ENCODE peak calls at places on chromosomes 3 and 15, in ten cellular contexts. One of them, this sample, is unnamed.
A peak's percentile ranks its signal among the peaks of the same experiment; 100 is the strongest.

GRCh38 chr3:36615861-36616260 is 148.5 kb downstream of the DCLK3 start:
- DNase-seq in astrocyte of the spinal cord: no peak
- DNase-seq in coronary artery: no peak
- DNase-seq in GOT3: no peak
- DNase-seq in kidney glomerular epithelial cell: no peak
- DNase-seq in midbrain: no peak
- DNase-seq in AG20443: no peak
- DNase-seq in adipocyte: no peak
- DNase-seq in NCI-H1092: no peak
- DNase-seq in fibroblast of villous mesenchyme: no peak
- DNase-seq in this sample: no peak

GRCh38 chr15:65576669-65577068 is 34.3 kb downstream of the INTS14 start:
- DNase-seq in astrocyte of the spinal cord: peak; percentile 70
- DNase-seq in coronary artery: no peak
- DNase-seq in GOT3: no peak
- DNase-seq in kidney glomerular epithelial cell: peak; percentile 73
- DNase-seq in midbrain: no peak
- DNase-seq in AG20443: peak; percentile 21
- DNase-seq in adipocyte: peak; percentile 56
- DNase-seq in NCI-H1092: no peak
- DNase-seq in fibroblast of villous mesenchyme: peak; percentile 16
- DNase-seq in this sample: no peak

GRCh38 chr3:196968233-196969000 is at the start of gene PIGZ:
- DNase-seq in astrocyte of the spinal cord: no peak
- DNase-seq in coronary artery: no peak
- DNase-seq in GOT3: no peak
- DNase-seq in kidney glomerular epithelial cell: no peak
- DNase-seq in midbrain: peak; percentile 38
- DNase-seq in AG20443: peak; percentile 89
- DNase-seq in adipocyte: peak; percentile 82
- DNase-seq in NCI-H1092: no peak
- DNase-seq in fibroblast of villous mesenchyme: peak; percentile 27
- DNase-seq in this sample: no peak

GRCh38 chr3:87624860-87625259 is 348.5 kb upstream of the POU1F1 start:
- DNase-seq in astrocyte of the spinal cord: no peak
- DNase-seq in coronary artery: no peak
- DNase-seq in GOT3: no peak
- DNase-seq in kidney glomerular epithelial cell: no peak
- DNase-seq in midbrain: no peak
- DNase-seq in AG20443: no peak
- DNase-seq in adipocyte: no peak
- DNase-seq in NCI-H1092: no peak
- DNase-seq in fibroblast of villous mesenchyme: no peak
- DNase-seq in this sample: no peak

GRCh38 chr3:161567962-161568361 is 71.4 kb downstream of the OTOL1 start:
- DNase-seq in astrocyte of the spinal cord: no peak
- DNase-seq in coronary artery: no peak
- DNase-seq in GOT3: no peak
- DNase-seq in kidney glomerular epithelial cell: no peak
- DNase-seq in midbrain: no peak
- DNase-seq in AG20443: peak; percentile 60
- DNase-seq in adipocyte: peak; percentile 89
- DNase-seq in NCI-H1092: no peak
- DNase-seq in fibroblast of villous mesenchyme: peak; percentile 70
- DNase-seq in this sample: no peak

GRCh38 chr3:104588442-104588841 is 778.3 kb upstream of the ALCAM start:
- DNase-seq in astrocyte of the spinal cord: no peak
- DNase-seq in coronary artery: no peak
- DNase-seq in GOT3: no peak
- DNase-seq in kidney glomerular epithelial cell: no peak
- DNase-seq in midbrain: no peak
- DNase-seq in AG20443: no peak
- DNase-seq in adipocyte: no peak
- DNase-seq in NCI-H1092: no peak
- DNase-seq in fibroblast of villous mesenchyme: no peak
- DNase-seq in this sample: no peak

GRCh38 chr3:20683912-20684311 is 497.9 kb upstream of the SGO1 start:
- DNase-seq in astrocyte of the spinal cord: peak; percentile 87
- DNase-seq in coronary artery: no peak
- DNase-seq in GOT3: no peak
- DNase-seq in kidney glomerular epithelial cell: no peak
- DNase-seq in midbrain: no peak
- DNase-seq in AG20443: peak; percentile 59
- DNase-seq in adipocyte: peak; percentile 55
- DNase-seq in NCI-H1092: no peak
- DNase-seq in fibroblast of villous mesenchyme: peak; percentile 3
- DNase-seq in this sample: no peak

GRCh38 chr15:56369234-56369633 is 4.0 kb downstream of the TEX9 start:
- DNase-seq in astrocyte of the spinal cord: no peak
- DNase-seq in coronary artery: no peak
- DNase-seq in GOT3: no peak
- DNase-seq in kidney glomerular epithelial cell: no peak
- DNase-seq in midbrain: no peak
- DNase-seq in AG20443: no peak
- DNase-seq in adipocyte: no peak
- DNase-seq in NCI-H1092: no peak
- DNase-seq in fibroblast of villous mesenchyme: no peak
- DNase-seq in this sample: no peak

GRCh38 chr15:83112959-83113299 is 5.5 kb downstream of the TM6SF1 start:
- DNase-seq in astrocyte of the spinal cord: no peak
- DNase-seq in coronary artery: no peak
- DNase-seq in GOT3: no peak
- DNase-seq in kidney glomerular epithelial cell: no peak
- DNase-seq in midbrain: no peak
- DNase-seq in AG20443: no peak
- DNase-seq in adipocyte: no peak
- DNase-seq in NCI-H1092: no peak
- DNase-seq in fibroblast of villous mesenchyme: no peak
- DNase-seq in this sample: no peak

GRCh38 chr3:43960448-43960840 is 269.7 kb downstream of the ABHD5 start:
- DNase-seq in astrocyte of the spinal cord: peak; percentile 33
- DNase-seq in coronary artery: no peak
- DNase-seq in GOT3: no peak
- DNase-seq in kidney glomerular epithelial cell: no peak
- DNase-seq in midbrain: no peak
- DNase-seq in AG20443: no peak
- DNase-seq in adipocyte: peak; percentile 9
- DNase-seq in NCI-H1092: no peak
- DNase-seq in fibroblast of villous mesenchyme: no peak
- DNase-seq in this sample: no peak

GRCh38 chr3:137165117-137165806 is 207.5 kb downstream of the IL20RB start:
- DNase-seq in astrocyte of the spinal cord: peak; percentile 35
- DNase-seq in coronary artery: no peak
- DNase-seq in GOT3: no peak
- DNase-seq in kidney glomerular epithelial cell: no peak
- DNase-seq in midbrain: no peak
- DNase-seq in AG20443: peak; percentile 21
- DNase-seq in adipocyte: no peak
- DNase-seq in NCI-H1092: no peak
- DNase-seq in fibroblast of villous mesenchyme: no peak
- DNase-seq in this sample: no peak

GRCh38 chr15:28273468-28273867 is 48.5 kb downstream of the HERC2 start:
- DNase-seq in astrocyte of the spinal cord: peak; percentile 46
- DNase-seq in coronary artery: no peak
- DNase-seq in GOT3: no peak
- DNase-seq in kidney glomerular epithelial cell: no peak
- DNase-seq in midbrain: no peak
- DNase-seq in AG20443: no peak
- DNase-seq in adipocyte: no peak
- DNase-seq in NCI-H1092: no peak
- DNase-seq in fibroblast of villous mesenchyme: peak; percentile 30
- DNase-seq in this sample: no peak

GRCh38 chr15:79897701-79898113 is 893 bp upstream of the MTHFS start:
- DNase-seq in astrocyte of the spinal cord: no peak
- DNase-seq in coronary artery: no peak
- DNase-seq in GOT3: no peak
- DNase-seq in kidney glomerular epithelial cell: no peak
- DNase-seq in midbrain: no peak
- DNase-seq in AG20443: no peak
- DNase-seq in adipocyte: no peak
- DNase-seq in NCI-H1092: no peak
- DNase-seq in fibroblast of villous mesenchyme: no peak
- DNase-seq in this sample: no peak

GRCh38 chr3:5160926-5161858 is 26.3 kb upstream of the EDEM1 start:
- DNase-seq in astrocyte of the spinal cord: peak; percentile 37
- DNase-seq in coronary artery: no peak
- DNase-seq in GOT3: no peak
- DNase-seq in kidney glomerular epithelial cell: no peak
- DNase-seq in midbrain: no peak
- DNase-seq in AG20443: peak; percentile 10
- DNase-seq in adipocyte: peak; percentile 49
- DNase-seq in NCI-H1092: no peak
- DNase-seq in fibroblast of villous mesenchyme: peak; percentile 12
- DNase-seq in this sample: no peak

GRCh38 chr3:155230382-155230781 is 63.1 kb downstream of the STRIT1 start:
- DNase-seq in astrocyte of the spinal cord: peak; percentile 64
- DNase-seq in coronary artery: no peak
- DNase-seq in GOT3: no peak
- DNase-seq in kidney glomerular epithelial cell: no peak
- DNase-seq in midbrain: no peak
- DNase-seq in AG20443: peak; percentile 66
- DNase-seq in adipocyte: peak; percentile 56
- DNase-seq in NCI-H1092: no peak
- DNase-seq in fibroblast of villous mesenchyme: peak; percentile 56
- DNase-seq in this sample: no peak

GRCh38 chr3:46214751-46215352 is 6.7 kb upstream of the CCR1 start:
- DNase-seq in astrocyte of the spinal cord: no peak
- DNase-seq in coronary artery: no peak
- DNase-seq in GOT3: no peak
- DNase-seq in kidney glomerular epithelial cell: no peak
- DNase-seq in midbrain: no peak
- DNase-seq in AG20443: no peak
- DNase-seq in adipocyte: no peak
- DNase-seq in NCI-H1092: peak; percentile 0
- DNase-seq in fibroblast of villous mesenchyme: no peak
- DNase-seq in this sample: no peak

GRCh38 chr15:25701716-25702465 is 161.2 kb downstream of the ATP10A start:
- DNase-seq in astrocyte of the spinal cord: peak; percentile 9
- DNase-seq in coronary artery: no peak
- DNase-seq in GOT3: no peak
- DNase-seq in kidney glomerular epithelial cell: no peak
- DNase-seq in midbrain: no peak
- DNase-seq in AG20443: no peak
- DNase-seq in adipocyte: no peak
- DNase-seq in NCI-H1092: no peak
- DNase-seq in fibroblast of villous mesenchyme: no peak
- DNase-seq in this sample: no peak

GRCh38 chr3:142028174-142028833 is 121.0 kb downstream of the TFDP2 start:
- DNase-seq in astrocyte of the spinal cord: peak; percentile 90
- DNase-seq in coronary artery: no peak
- DNase-seq in GOT3: no peak
- DNase-seq in kidney glomerular epithelial cell: peak; percentile 75
- DNase-seq in midbrain: peak; percentile 35
- DNase-seq in AG20443: peak; percentile 51
- DNase-seq in adipocyte: peak; percentile 71
- DNase-seq in NCI-H1092: no peak
- DNase-seq in fibroblast of villous mesenchyme: peak; percentile 65
- DNase-seq in this sample: no peak